ENCODE peak calls at places on chromosomes 12 and 14, in seven cellular contexts. One of them, this sample, is unnamed.
A peak's percentile ranks its signal among the peaks of the same experiment; 100 is the strongest.

GRCh38 chr12:5305425-5305824 is 126.5 kb upstream of the NTF3 start:
- DNase-seq in ureter: no peak
- DNase-seq in Right ventricle myocardium inferior: no peak
- DNase-seq in fibroblast of villous mesenchyme: no peak
- DNase-seq in body of pancreas: no peak
- DNase-seq in Calu3: no peak
- DNase-seq in adipocyte: no peak
- DNase-seq in this sample: no peak

GRCh38 chr12:123141615-123142517 is 9.0 kb downstream of the PITPNM2 start:
- DNase-seq in ureter: peak; percentile 74
- DNase-seq in Right ventricle myocardium inferior: peak; percentile 73
- DNase-seq in fibroblast of villous mesenchyme: peak; percentile 85
- DNase-seq in body of pancreas: peak; percentile 73
- DNase-seq in Calu3: peak; percentile 43
- DNase-seq in adipocyte: peak; percentile 81
- DNase-seq in this sample: no peak

GRCh38 chr12:68403296-68403695 is 71.1 kb upstream of the MDM1 start:
- DNase-seq in ureter: no peak
- DNase-seq in Right ventricle myocardium inferior: no peak
- DNase-seq in fibroblast of villous mesenchyme: no peak
- DNase-seq in body of pancreas: no peak
- DNase-seq in Calu3: no peak
- DNase-seq in adipocyte: no peak
- DNase-seq in this sample: no peak

GRCh38 chr14:104855532-104856090 is 9.5 kb upstream of the CEP170B start:
- DNase-seq in ureter: no peak
- DNase-seq in Right ventricle myocardium inferior: no peak
- DNase-seq in fibroblast of villous mesenchyme: no peak
- DNase-seq in body of pancreas: no peak
- DNase-seq in Calu3: no peak
- DNase-seq in adipocyte: no peak
- DNase-seq in this sample: no peak

GRCh38 chr12:122917508-122918227 is 21.7 kb upstream of the VPS37B start:
- DNase-seq in ureter: peak; percentile 55
- DNase-seq in Right ventricle myocardium inferior: peak; percentile 79
- DNase-seq in fibroblast of villous mesenchyme: peak; percentile 69
- DNase-seq in body of pancreas: peak; percentile 74
- DNase-seq in Calu3: peak; percentile 51
- DNase-seq in adipocyte: peak; percentile 78
- DNase-seq in this sample: no peak

GRCh38 chr14:51546603-51547258 is 105.0 kb upstream of the FRMD6 start:
- DNase-seq in ureter: no peak
- DNase-seq in Right ventricle myocardium inferior: no peak
- DNase-seq in fibroblast of villous mesenchyme: no peak
- DNase-seq in body of pancreas: no peak
- DNase-seq in Calu3: no peak
- DNase-seq in adipocyte: peak; percentile 44
- DNase-seq in this sample: no peak

GRCh38 chr12:84791444-84791843 is 121.2 kb downstream of the SLC6A15 start:
- DNase-seq in ureter: no peak
- DNase-seq in Right ventricle myocardium inferior: no peak
- DNase-seq in fibroblast of villous mesenchyme: no peak
- DNase-seq in body of pancreas: no peak
- DNase-seq in Calu3: no peak
- DNase-seq in adipocyte: peak; percentile 18
- DNase-seq in this sample: no peak

GRCh38 chr14:69480136-69480535 is 4.4 kb upstream of the PLEKHD1 start:
- DNase-seq in ureter: no peak
- DNase-seq in Right ventricle myocardium inferior: no peak
- DNase-seq in fibroblast of villous mesenchyme: no peak
- DNase-seq in body of pancreas: no peak
- DNase-seq in Calu3: no peak
- DNase-seq in adipocyte: no peak
- DNase-seq in this sample: no peak

GRCh38 chr14:49207451-49207850 is 378.7 kb downstream of the RPS29 start:
- DNase-seq in ureter: no peak
- DNase-seq in Right ventricle myocardium inferior: no peak
- DNase-seq in fibroblast of villous mesenchyme: no peak
- DNase-seq in body of pancreas: no peak
- DNase-seq in Calu3: no peak
- DNase-seq in adipocyte: no peak
- DNase-seq in this sample: no peak

This sample was measured in CD4-positive, CD25-positive, alpha-beta regulatory T cell.